ENCODE peak calls at places on chromosomes 1 and 21, in nine cellular contexts. B is brain microvascular endothelial cell; X is AG04450; W is heart right ventricle; A is fibroblast of mammary gland; O is nephron progenitor cell; E is left lung; T is CD8-positive, alpha-beta T cell; N is right atrium auricular region. I is an unnamed sample.

GRCh38 chr1:117093870-117094621 is 27.5 kb downstream of the TRIM45 start:
- DNase-seq in N (no peak), E (no peak), O (peak), B (peak), X (no peak), T (no peak), W (no peak), A (peak), I (no peak)

GRCh38 chr1:209831615-209832014 is 3.8 kb downstream of the UTP25 start:
- DNase-seq in B (peak), T (no peak), A (peak), O (no peak), N (no peak), E (no peak), X (no peak), W (no peak), I (no peak)

GRCh38 chr1:50416150-50416527 is 7.1 kb downstream of the DMRTA2 start:
- DNase-seq in B (no peak), E (no peak), A (no peak), N (no peak), T (no peak), X (no peak), W (no peak), O (no peak), I (no peak)

GRCh38 chr1:117928881-117929339 is 511 bp downstream of the GDAP2 start:
- DNase-seq in B (peak), A (peak), N (peak), E (no peak), W (peak), O (peak), T (no peak), X (peak), I (no peak)

GRCh38 chr1:116754203-116754977 is at the start of gene CD2:
- DNase-seq in O (no peak), T (no peak), N (no peak), B (no peak), A (no peak), E (no peak), X (no peak), W (no peak), I (no peak)

GRCh38 chr1:65170511-65171142 is 22.6 kb downstream of the AK4 start:
- DNase-seq in W (no peak), N (no peak), O (no peak), B (no peak), E (no peak), X (no peak), A (peak), T (no peak), I (no peak)

GRCh38 chr21:37030864-37031263 is 24.4 kb downstream of the RIPPLY3 start:
- DNase-seq in A (no peak), W (no peak), N (no peak), B (no peak), X (no peak), E (no peak), T (no peak), O (no peak), I (no peak)

GRCh38 chr21:44518684-44519083 is 21.3 kb downstream of the KRTAP10-1 start:
- DNase-seq in E (peak), W (no peak), T (no peak), N (no peak), O (no peak), B (no peak), X (no peak), A (no peak), I (no peak)

GRCh38 chr1:77704736-77705135 is 22.3 kb upstream of the ZZZ3 start:
- DNase-seq in W (no peak), A (no peak), E (no peak), T (no peak), O (no peak), N (no peak), B (no peak), X (no peak), I (no peak)

GRCh38 chr21:44918581-44919033 is 2.1 kb downstream of the ITGB2 start:
- DNase-seq in E (peak), T (no peak), B (no peak), N (no peak), W (no peak), X (no peak), A (no peak), O (no peak), I (no peak)

GRCh38 chr1:67834246-67834877 is 1.1 kb upstream of the GNG12 start:
- DNase-seq in N (no peak), X (no peak), E (no peak), T (no peak), B (no peak), W (no peak), A (no peak), O (no peak), I (no peak)

GRCh38 chr1:212285685-212286436 is 651 bp downstream of the PPP2R5A start:
- DNase-seq in W (peak), O (peak), N (no peak), B (peak), X (no peak), T (peak), A (peak), E (peak), I (peak)

GRCh38 chr1:58783090-58783992 is 506 bp downstream of the JUN start:
- DNase-seq in W (peak), E (peak), A (peak), X (no peak), B (peak), O (peak), N (peak), T (peak), I (no peak)

GRCh38 chr1:229093546-229094336 is 177.2 kb upstream of the RAB4A start:
- DNase-seq in X (no peak), E (no peak), O (no peak), W (no peak), A (no peak), N (peak), T (no peak), B (no peak), I (no peak)

GRCh38 chr1:146021622-146022402 is at the start of gene HJV:
- DNase-seq in O (no peak), X (no peak), N (no peak), E (no peak), T (no peak), W (no peak), A (no peak), B (no peak), I (no peak)

GRCh38 chr1:236508593-236509027 is 15.2 kb upstream of the LGALS8 start:
- DNase-seq in E (no peak), A (no peak), N (no peak), B (no peak), W (no peak), O (no peak), T (no peak), X (no peak), I (no peak)

GRCh38 chr1:18938707-18939070 is 17.8 kb downstream of the IFFO2 start:
- DNase-seq in E (no peak), B (no peak), W (no peak), X (no peak), T (no peak), A (no peak), N (no peak), O (no peak), I (no peak)

GRCh38 chr1:41281367-41281766 is 39.3 kb upstream of the SCMH1 start:
- DNase-seq in T (no peak), X (no peak), O (no peak), W (no peak), N (no peak), B (no peak), E (no peak), A (no peak), I (no peak)

GRCh38 chr1:166875302-166875733 is 746 bp downstream of the TADA1 start:
- DNase-seq in W (no peak), E (no peak), N (no peak), O (no peak), B (no peak), X (no peak), T (no peak), A (no peak), I (no peak)

GRCh38 chr1:63746129-63746864 is 27.5 kb upstream of the ROR1 start:
- DNase-seq in E (no peak), W (no peak), X (peak), T (no peak), O (peak), B (peak), N (no peak), A (peak), I (no peak)

GRCh38 chr1:59223943-59224639 is 72.8 kb upstream of the FGGY start:
- DNase-seq in E (no peak), O (no peak), W (no peak), N (no peak), T (no peak), X (no peak), A (no peak), B (peak), I (no peak)

GRCh38 chr1:9434247-9434646 is 105.0 kb upstream of the SLC25A33 start:
- DNase-seq in A (no peak), N (no peak), E (no peak), O (no peak), B (no peak), T (no peak), W (no peak), X (no peak), I (no peak)

GRCh38 chr1:169508432-169509338 is 22.9 kb upstream of the SLC19A2 start:
- DNase-seq in W (no peak), N (no peak), B (no peak), X (no peak), E (no peak), A (peak), O (no peak), T (no peak), I (no peak)

GRCh38 chr21:35927262-35927661 is 133.1 kb downstream of the SETD4 start:
- DNase-seq in B (no peak), X (no peak), E (no peak), T (no peak), N (no peak), A (no peak), W (no peak), O (no peak), I (no peak)

GRCh38 chr1:220887868-220888664 is 8.8 kb downstream of the HLX start:
- DNase-seq in E (no peak), X (no peak), W (no peak), N (no peak), B (no peak), O (no peak), A (peak), T (no peak), I (no peak)

GRCh38 chr1:160309183-160309535 is 24.2 kb upstream of the PEX19 start:
- DNase-seq in O (no peak), X (no peak), B (peak), A (peak), T (no peak), W (no peak), E (no peak), N (no peak), I (no peak)

GRCh38 chr1:35326228-35326627 is 57.7 kb downstream of the ZMYM4 start:
- DNase-seq in T (no peak), B (no peak), A (no peak), W (no peak), X (no peak), N (no peak), O (no peak), E (no peak), I (no peak)

GRCh38 chr1:40450491-40451237 is 388 bp downstream of the ZFP69B start:
- DNase-seq in W (no peak), N (no peak), E (no peak), X (peak), T (peak), A (peak), B (peak), O (peak), I (peak)

GRCh38 chr1:118317836-118318614 is 133.0 kb upstream of the SPAG17 start:
- DNase-seq in W (peak), N (no peak), O (no peak), A (peak), T (no peak), X (no peak), E (no peak), B (no peak), I (no peak)

GRCh38 chr21:45364464-45365185 is 40.3 kb upstream of the COL18A1 start:
- DNase-seq in N (peak), W (no peak), O (no peak), E (peak), X (peak), B (peak), T (no peak), A (peak), I (no peak)

GRCh38 chr1:114319480-114319879 is 165.8 kb upstream of the SYT6 start:
- DNase-seq in X (no peak), N (no peak), B (peak), E (no peak), T (no peak), O (no peak), W (no peak), A (peak), I (no peak)

GRCh38 chr21:45981641-45982255 is at the start of gene COL6A1:
- DNase-seq in A (peak), N (no peak), E (peak), B (no peak), W (peak), X (no peak), T (peak), O (peak), I (no peak)

GRCh38 chr1:91406773-91407389 is 2.2 kb upstream of the HFM1 start:
- DNase-seq in X (no peak), B (no peak), A (peak), T (no peak), E (no peak), O (no peak), N (no peak), W (no peak), I (no peak)
- TF ChIP-seq CTCF in X (no peak), B (peak), A (peak), T (no peak), E (no peak), O (no peak), N (no peak), W (no peak), I (no peak)

DNA sequence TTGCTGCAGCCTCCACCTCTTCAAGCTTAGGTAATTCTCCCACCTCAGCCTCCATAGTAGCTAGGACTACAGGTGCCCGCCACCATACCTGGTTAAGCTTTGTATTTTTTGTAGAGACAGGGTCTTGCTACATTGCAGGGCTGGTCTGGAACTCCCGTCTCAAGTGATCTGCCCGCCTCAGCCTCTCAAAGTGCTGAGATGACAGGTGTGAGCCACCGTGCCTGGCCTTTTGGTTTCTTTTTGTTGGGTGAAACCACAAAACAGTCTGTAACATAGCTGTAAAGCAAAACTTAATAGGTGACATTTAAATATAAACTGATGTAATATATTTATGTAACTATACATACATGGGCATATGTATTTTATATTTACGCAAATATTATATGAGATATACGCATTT is 3.1 kb upstream of the DNAJC11 start:
- DNase-seq in X (no peak), A (no peak), O (no peak), E (no peak), W (no peak), B (no peak), T (no peak), N (no peak), I (no peak)
- TF ChIP-seq CTCF in X (no peak), A (no peak), O (no peak), E (no peak), W (no peak), B (no peak), T (no peak), N (no peak), I (no peak)

GRCh38 chr1:206808615-206809014 is 36.3 kb upstream of the IL10 start:
- DNase-seq in A (peak), B (peak), E (no peak), W (no peak), T (peak), N (no peak), O (no peak), X (no peak), I (no peak)

GRCh38 chr1:206814716-206815341 is 42.5 kb upstream of the IL10 start:
- DNase-seq in A (peak), X (peak), W (peak), N (no peak), T (no peak), O (no peak), B (peak), E (no peak), I (no peak)

GRCh38 chr1:206805357-206805756 is 33.1 kb upstream of the IL10 start:
- DNase-seq in A (no peak), N (no peak), E (no peak), T (no peak), B (no peak), X (no peak), O (no peak), W (no peak), I (no peak)

GRCh38 chr1:206812456-206812855 is 40.2 kb upstream of the IL10 start:
- DNase-seq in A (no peak), E (no peak), W (no peak), B (no peak), X (no peak), O (no peak), T (no peak), N (no peak), I (no peak)

DNA sequence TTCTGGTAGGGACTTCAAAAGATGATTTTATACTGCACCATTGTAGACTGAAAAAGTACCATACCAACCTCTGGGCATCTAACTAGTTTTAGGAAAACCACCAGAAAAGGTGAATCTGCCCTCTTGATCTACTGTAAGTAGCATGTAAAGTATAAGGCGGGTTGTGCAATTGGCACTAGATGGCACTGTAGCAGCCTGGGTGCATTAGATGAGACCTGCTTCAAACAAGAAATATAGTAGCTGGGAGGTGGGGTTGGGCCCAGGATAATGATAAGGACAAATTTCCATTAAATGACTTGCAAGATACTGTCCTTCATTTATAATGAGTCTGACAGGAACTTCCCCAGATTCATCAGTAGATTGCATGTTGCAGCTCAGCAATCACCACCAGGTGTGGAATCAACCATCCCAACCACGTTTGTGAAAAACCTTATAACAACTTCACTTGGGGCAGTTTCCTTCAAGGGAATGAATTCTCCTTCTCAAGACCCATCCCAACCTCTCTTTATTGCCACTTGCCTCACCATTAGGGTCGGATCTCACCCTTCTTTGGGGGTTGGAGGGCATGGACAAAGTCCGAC is 37.3 kb upstream of the IL10 start:
- DNase-seq in W (no peak), O (no peak), X (no peak), B (peak), E (no peak), A (peak), N (no peak), T (no peak), I (no peak)
- TF ChIP-seq CTCF in W (peak), O (no peak), X (peak), B (peak), E (no peak), A (peak), N (no peak), T (peak), I (peak)

GRCh38 chr1:204826970-204827369 is 43.7 kb upstream of the NFASC start:
- DNase-seq in O (peak), N (no peak), W (no peak), T (no peak), E (no peak), B (no peak), X (no peak), A (peak), I (no peak)
- TF ChIP-seq CTCF in O (peak), N (no peak), W (no peak), T (no peak), E (no peak), B (no peak), X (no peak), A (peak), I (peak)

GRCh38 chr1:112673589-112674439 is 645 bp upstream of the MOV10 start:
- DNase-seq in T (no peak), A (peak), O (no peak), E (no peak), X (peak), W (no peak), N (no peak), B (peak), I (no peak)

GRCh38 chr1:112676543-112676942 is 2.1 kb downstream of the MOV10 start:
- DNase-seq in X (no peak), A (no peak), O (no peak), B (no peak), E (no peak), N (no peak), T (no peak), W (no peak), I (no peak)

GRCh38 chr1:112675728-112676381 is 1.4 kb downstream of the MOV10 start:
- DNase-seq in O (no peak), A (no peak), N (no peak), E (no peak), W (no peak), T (no peak), X (no peak), B (no peak), I (no peak)

GRCh38 chr1:112674440-112674985 is at the start of gene MOV10:
- DNase-seq in B (peak), T (peak), X (peak), W (peak), O (peak), N (peak), E (peak), A (peak), I (peak)

DNA sequence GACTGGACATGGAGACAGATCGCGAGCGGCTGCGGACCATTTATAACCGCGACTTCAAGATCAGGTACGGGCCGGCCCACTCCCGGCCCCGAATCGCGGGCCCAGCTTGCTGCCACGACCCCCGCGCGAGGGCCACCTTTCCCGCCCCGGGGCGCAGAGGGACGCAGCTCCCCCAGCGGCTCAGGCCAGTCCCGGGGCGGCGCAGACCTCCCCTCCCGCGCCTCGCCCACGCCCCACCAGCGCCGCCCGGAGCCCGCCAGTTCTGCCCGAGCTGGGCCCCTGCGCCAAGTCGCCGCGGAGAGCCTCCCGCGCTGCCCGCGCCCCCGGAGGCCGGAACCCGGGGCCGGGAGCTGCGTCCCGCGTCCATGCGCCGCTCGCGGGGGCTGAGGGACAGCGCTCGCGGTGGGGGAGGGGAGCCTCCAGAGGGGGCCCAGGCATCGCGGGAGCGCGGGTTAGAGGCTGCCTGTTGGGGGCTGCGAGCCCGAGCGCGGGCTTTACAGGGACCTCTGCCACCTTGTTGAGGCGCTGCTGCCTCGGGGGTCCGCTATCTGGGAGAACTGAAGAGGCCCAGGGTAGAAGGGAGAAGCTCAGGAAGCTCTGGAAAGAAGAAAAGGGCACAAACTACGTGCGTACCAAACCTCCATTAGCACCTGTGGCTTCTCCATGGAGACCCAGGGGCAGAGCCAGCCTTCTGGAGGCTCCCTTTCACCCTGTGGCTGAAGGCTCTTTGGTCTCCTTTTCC is 698 bp downstream of the MOV10 start:
- DNase-seq in O (peak), A (peak), E (peak), T (peak), X (no peak), W (peak), B (no peak), N (no peak), I (no peak)
- TF ChIP-seq CTCF in O (no peak), A (no peak), E (no peak), T (no peak), X (peak), W (no peak), B (no peak), N (peak), I (no peak)

GRCh38 chr1:66747500-66747899 is 4.8 kb upstream of the DYNLT5 start:
- DNase-seq in X (no peak), O (no peak), B (no peak), E (no peak), W (no peak), T (no peak), A (peak), N (no peak), I (no peak)

GRCh38 chr1:66752671-66753371 is 562 bp downstream of the DYNLT5 start:
- DNase-seq in X (no peak), N (no peak), T (no peak), B (no peak), E (peak), O (peak), W (peak), A (no peak), I (no peak)

GRCh38 chr1:66750578-66750977 is 1.7 kb upstream of the DYNLT5 start:
- DNase-seq in W (no peak), A (no peak), O (no peak), B (no peak), E (no peak), X (no peak), T (no peak), N (no peak), I (no peak)

GRCh38 chr1:66752000-66752592 is at the start of gene DYNLT5:
- DNase-seq in O (peak), T (no peak), E (peak), B (peak), X (no peak), N (peak), W (peak), A (peak), I (no peak)

GRCh38 chr1:66751160-66751559 is 1.1 kb upstream of the DYNLT5 start:
- DNase-seq in B (no peak), O (no peak), E (no peak), W (no peak), A (no peak), T (no peak), X (no peak), N (no peak), I (no peak)
- TF ChIP-seq CTCF in B (no peak), O (no peak), E (no peak), W (no peak), A (no peak), T (no peak), X (no peak), N (no peak), I (no peak)

GRCh38 chr1:53465023-53465957 is 6.1 kb downstream of the DMRTB1 start:
- DNase-seq in B (no peak), X (no peak), N (no peak), W (no peak), O (no peak), T (no peak), E (no peak), A (no peak), I (no peak)
- TF ChIP-seq CTCF in B (no peak), X (no peak), N (no peak), W (no peak), O (no peak), T (no peak), E (no peak), A (no peak), I (no peak)